ENCODE peak calls at places on chromosomes 11 and 22, in seven cellular contexts. P is NCI-H1417; R is endothelial cell; V is activated T-cell treated with anti-CD3 and anti-CD28 coated beads for 1 hour; O is mammary epithelial cell; E is CD8-positive, alpha-beta memory T cell; U is cardiac fibroblast. T is an unnamed sample.

GRCh38 chr22:40008726-40009125 is 14.0 kb downstream of the FAM83F start:
- DNase-seq in P (peak), R (no peak), V (no peak), O (peak), E (no peak), U (no peak), T (no peak)

GRCh38 chr11:47551086-47551485 is 1.8 kb downstream of the CELF1 start:
- DNase-seq in P (no peak), R (no peak), V (no peak), O (peak), E (no peak), U (no peak), T (no peak)

GRCh38 chr11:73394416-73395296 is 18.5 kb downstream of the RELT start:
- DNase-seq in P (no peak), R (no peak), V (no peak), O (no peak), E (no peak), U (no peak), T (no peak)

GRCh38 chr22:48779661-48780596 is 1047.7 kb downstream of the BRD1 start:
- DNase-seq in P (no peak), R (no peak), V (no peak), O (no peak), E (no peak), U (no peak), T (no peak)

GRCh38 chr22:21447694-21448402 is 19.3 kb upstream of the TMEM191C start:
- DNase-seq in P (no peak), R (peak), V (no peak), O (no peak), E (no peak), U (no peak), T (no peak)

GRCh38 chr11:34251640-34251980 is 106.2 kb downstream of the ABTB2 start:
- DNase-seq in P (no peak), R (no peak), V (no peak), O (no peak), E (no peak), U (peak), T (no peak)

GRCh38 chr11:89495951-89496350 is 4.8 kb upstream of the NOX4 start:
- DNase-seq in P (no peak), R (no peak), V (no peak), O (peak), E (no peak), U (peak), T (no peak)

GRCh38 chr11:7080900-7081299 is 7.9 kb upstream of the RBMXL2 start:
- DNase-seq in P (no peak), R (no peak), V (no peak), O (no peak), E (no peak), U (no peak), T (no peak)

GRCh38 chr11:92888701-92889100 is 80.8 kb upstream of the MTNR1B start:
- DNase-seq in P (no peak), R (no peak), V (no peak), O (no peak), E (no peak), U (no peak), T (no peak)

GRCh38 chr11:20595101-20595500 is 4.3 kb upstream of the SLC6A5 start:
- DNase-seq in P (no peak), R (no peak), V (no peak), O (no peak), E (no peak), U (no peak), T (no peak)

GRCh38 chr11:3796346-3796745 is 1.0 kb downstream of the NUP98 start:
- DNase-seq in P (peak), R (no peak), V (no peak), O (no peak), E (no peak), U (no peak), T (no peak)

GRCh38 chr11:74493816-74494630 is 499 bp upstream of the LIPT2 start:
- DNase-seq in P (no peak), R (no peak), V (no peak), O (peak), E (no peak), U (peak), T (no peak)

GRCh38 chr22:28243539-28243938 is 324.5 kb upstream of the PITPNB start:
- DNase-seq in P (no peak), R (no peak), V (no peak), O (no peak), E (no peak), U (peak), T (no peak)

T was measured in D341Med.